ENCODE peak calls at places on chromosomes 4 and X, in seven cellular contexts. G is HCT116, E is SK-N-SH, O is H1, T is HepG2, M is K562, B is GM12878. J is an unnamed sample.

GRCh38 chr4:121706595-121707021 is 9.8 kb upstream of the ANXA5 start:
- DNase-seq in G (no peak), E (no peak), O (no peak), T (no peak), M (no peak), B (no peak), J (no peak)

GRCh38 chr4:10083861-10084641 is 32.5 kb downstream of the WDR1 start:
- DNase-seq in G (no peak), E (peak), O (no peak), T (no peak), M (no peak), B (no peak), J (no peak)

GRCh38 chr4:134691915-134692314 is 490.3 kb upstream of the PABPC4L start:
- DNase-seq in G (no peak), E (no peak), O (no peak), T (no peak), M (no peak), B (no peak), J (no peak)

GRCh38 chr4:3484057-3484973 is 21.2 kb downstream of the DOK7 start:
- DNase-seq in G (peak), E (peak), O (no peak), T (peak), M (no peak), B (no peak), J (peak)

GRCh38 chr4:127575888-127576287 is 56.9 kb upstream of the INTU start:
- DNase-seq in G (no peak), E (no peak), O (no peak), T (no peak), M (no peak), B (no peak), J (peak)

GRCh38 chrX:44735498-44735897 is 108.3 kb upstream of the DUSP21 start:
- DNase-seq in G (no peak), E (no peak), O (no peak), T (no peak), M (no peak), B (no peak), J (no peak)

GRCh38 chrX:150547511-150548115 is 20.8 kb upstream of the MTM1 start:
- DNase-seq in G (no peak), E (peak), O (peak), T (no peak), M (peak), B (no peak), J (no peak)

GRCh38 chrX:19814240-19814639 is 73.2 kb downstream of the SH3KBP1 start:
- DNase-seq in G (no peak), E (no peak), O (peak), T (peak), M (no peak), B (no peak), J (no peak)

GRCh38 chrX:135009057-135009605 is 13.2 kb downstream of the RTL8B start:
- DNase-seq in G (no peak), E (no peak), O (no peak), T (peak), M (no peak), B (no peak), J (no peak)

GRCh38 chr4:87007345-87008181 is 72.8 kb downstream of the AFF1 start:
- DNase-seq in G (no peak), E (peak), O (no peak), T (no peak), M (peak), B (no peak), J (no peak)

GRCh38 chrX:154602766-154603437 is 16.2 kb downstream of the CTAG1B start:
- DNase-seq in G (no peak), E (no peak), O (no peak), T (no peak), M (no peak), B (no peak), J (no peak)

GRCh38 chrX:154602226-154602625 is 16.9 kb downstream of the CTAG1B start:
- DNase-seq in G (no peak), E (no peak), O (no peak), T (no peak), M (no peak), B (no peak), J (no peak)

GRCh38 chrX:154605566-154605965 is 13.5 kb downstream of the CTAG1B start:
- DNase-seq in G (no peak), E (no peak), O (no peak), T (no peak), M (no peak), B (no peak), J (no peak)

GRCh38 chrX:154603438-154604430 is 15.3 kb downstream of the CTAG1B start:
- DNase-seq in G (peak), E (no peak), O (no peak), T (no peak), M (no peak), B (no peak), J (no peak)

DNA sequence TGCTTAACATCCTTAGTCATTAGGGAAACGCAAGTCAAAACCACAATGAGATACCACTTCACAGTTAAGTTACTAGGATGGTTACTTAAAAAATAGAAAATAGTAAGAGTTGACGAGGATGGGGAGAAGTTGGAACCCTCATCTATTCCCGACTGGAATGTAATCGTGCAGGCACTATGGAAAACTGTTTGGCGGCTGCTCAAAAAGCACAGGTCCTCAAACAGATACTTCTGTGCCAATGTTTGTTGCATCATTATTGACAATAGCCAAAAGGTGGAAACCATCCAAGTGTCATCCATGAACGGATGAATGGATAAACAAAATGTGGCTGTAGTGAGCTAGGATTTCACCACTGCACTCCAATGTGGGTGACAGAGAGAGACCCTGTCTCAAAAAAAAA is 11.7 kb downstream of the CTAG1B start:
- DNase-seq in G (no peak), E (no peak), O (no peak), T (peak), M (no peak), B (no peak), J (no peak)
- TF ChIP-seq JUND in G (no peak), E (no peak), O (no peak), T (no peak), M (no peak), B (no peak), J (no peak)

DNA sequence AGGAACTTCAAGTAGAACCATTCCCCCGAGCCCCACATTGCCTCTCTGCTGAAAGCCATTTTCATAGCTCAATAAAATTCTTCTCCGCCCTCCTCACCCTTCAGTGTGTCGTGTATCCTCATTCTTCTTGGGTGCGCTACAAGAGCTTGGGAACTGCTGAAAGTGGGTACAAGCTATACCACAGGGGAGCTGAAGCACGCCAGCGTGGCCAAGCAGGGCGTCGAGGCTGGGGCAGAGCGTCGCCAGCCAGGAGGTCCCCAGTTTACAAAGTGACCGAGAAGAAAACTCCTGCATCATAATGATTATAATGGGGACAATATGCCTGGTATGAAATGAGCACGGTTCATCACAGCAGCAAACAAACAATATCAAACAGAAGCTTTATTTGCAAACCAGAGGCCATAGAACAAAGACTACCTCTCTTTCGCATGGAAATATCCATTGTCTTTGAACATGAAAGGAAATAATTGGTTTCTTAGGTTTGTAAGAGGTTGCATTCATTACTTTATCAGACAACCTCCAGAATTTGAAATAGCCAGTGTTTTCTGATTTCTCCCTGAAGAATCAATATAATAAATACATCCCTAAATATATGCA is 34.3 kb downstream of the RELL1 start:
- DNase-seq in G (no peak), E (no peak), O (no peak), T (peak), M (no peak), B (no peak), J (no peak)
- TF ChIP-seq JUND in G (no peak), E (no peak), O (no peak), T (no peak), M (no peak), B (no peak), J (no peak)

DNA sequence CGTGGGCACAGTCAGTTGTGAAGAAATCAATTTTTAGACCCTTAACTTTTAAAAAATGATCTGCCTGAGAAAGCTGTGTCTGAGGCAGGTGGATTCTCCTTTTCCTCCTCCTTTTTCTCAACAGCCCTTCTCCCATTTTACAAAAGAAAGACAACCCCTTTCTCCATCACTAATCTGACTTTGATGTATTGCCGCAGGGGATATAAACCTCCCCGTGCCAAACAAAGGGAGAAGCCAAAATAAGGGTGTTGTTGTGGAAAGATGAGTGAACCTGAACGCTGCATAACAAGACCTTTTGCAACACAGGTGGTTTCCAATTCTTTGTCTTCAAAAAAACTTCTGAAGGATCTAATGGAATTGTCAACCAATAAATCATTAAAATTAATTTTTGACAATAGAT is 8.4 kb upstream of the FHL1 start:
- DNase-seq in G (no peak), E (no peak), O (no peak), T (no peak), M (no peak), B (no peak), J (no peak)
- TF ChIP-seq JUND in G (no peak), E (no peak), O (no peak), T (no peak), M (no peak), B (no peak), J (no peak)

DNA sequence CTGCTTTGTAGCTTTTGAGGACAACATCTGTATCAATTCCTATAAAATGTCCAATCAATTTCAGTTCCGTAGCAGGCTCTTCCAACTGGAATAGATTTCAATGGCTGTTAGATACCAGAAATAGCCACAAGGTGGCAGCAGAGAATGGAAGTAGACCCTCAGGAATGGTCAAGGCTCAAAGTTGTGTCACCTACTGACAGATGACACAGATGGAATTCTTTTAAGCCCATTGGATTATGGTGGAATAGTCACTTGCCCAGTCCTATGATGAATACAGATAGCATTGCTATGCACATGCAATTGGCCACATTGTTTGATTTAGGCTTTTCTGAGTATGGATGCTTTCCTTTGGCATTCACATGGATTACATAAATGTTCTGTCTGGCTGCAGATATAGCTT is 130.4 kb upstream of the RADX start:
- DNase-seq in G (peak), E (peak), O (peak), T (peak), M (peak), B (peak), J (peak)
- TF ChIP-seq JUND in G (no peak), E (no peak), O (no peak), T (no peak), M (no peak), B (no peak), J (no peak)

DNA sequence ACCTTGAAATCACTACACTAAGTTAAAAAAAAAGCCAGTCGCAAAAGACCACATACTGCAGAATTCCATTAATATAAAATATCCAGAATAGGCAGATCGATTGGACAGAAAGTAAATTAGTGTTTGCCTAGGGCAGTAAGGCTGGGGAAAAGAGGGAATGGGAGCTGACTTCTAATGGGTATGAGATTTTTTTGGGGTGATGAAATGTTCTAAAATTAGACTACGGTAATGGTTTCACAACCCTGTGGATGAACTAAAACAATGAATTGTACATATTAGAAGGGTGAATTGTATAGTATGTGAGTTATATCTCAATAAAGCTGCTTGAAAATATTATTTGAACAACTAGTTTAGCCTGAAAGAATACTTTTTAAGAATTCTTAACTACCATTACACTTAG is 6.7 kb upstream of the GPRIN3 start:
- DNase-seq in G (no peak), E (no peak), O (no peak), T (no peak), M (no peak), B (no peak), J (no peak)
- TF ChIP-seq JUND in G (no peak), E (no peak), O (no peak), T (no peak), M (no peak), B (no peak), J (no peak)

GRCh38 chrX:124215786-124216185 is 116.7 kb upstream of the TEX13D start:
- DNase-seq in G (no peak), E (no peak), O (no peak), T (no peak), M (no peak), B (no peak), J (no peak)

GRCh38 chrX:124223524-124223923 is 108.9 kb upstream of the TEX13D start:
- DNase-seq in G (no peak), E (no peak), O (no peak), T (no peak), M (no peak), B (no peak), J (no peak)

GRCh38 chrX:124216396-124217124 is 115.9 kb upstream of the TEX13D start:
- DNase-seq in G (no peak), E (no peak), O (no peak), T (no peak), M (no peak), B (no peak), J (no peak)

GRCh38 chrX:124212622-124213021 is 119.8 kb upstream of the TEX13D start:
- DNase-seq in G (no peak), E (no peak), O (no peak), T (no peak), M (no peak), B (no peak), J (no peak)

DNA sequence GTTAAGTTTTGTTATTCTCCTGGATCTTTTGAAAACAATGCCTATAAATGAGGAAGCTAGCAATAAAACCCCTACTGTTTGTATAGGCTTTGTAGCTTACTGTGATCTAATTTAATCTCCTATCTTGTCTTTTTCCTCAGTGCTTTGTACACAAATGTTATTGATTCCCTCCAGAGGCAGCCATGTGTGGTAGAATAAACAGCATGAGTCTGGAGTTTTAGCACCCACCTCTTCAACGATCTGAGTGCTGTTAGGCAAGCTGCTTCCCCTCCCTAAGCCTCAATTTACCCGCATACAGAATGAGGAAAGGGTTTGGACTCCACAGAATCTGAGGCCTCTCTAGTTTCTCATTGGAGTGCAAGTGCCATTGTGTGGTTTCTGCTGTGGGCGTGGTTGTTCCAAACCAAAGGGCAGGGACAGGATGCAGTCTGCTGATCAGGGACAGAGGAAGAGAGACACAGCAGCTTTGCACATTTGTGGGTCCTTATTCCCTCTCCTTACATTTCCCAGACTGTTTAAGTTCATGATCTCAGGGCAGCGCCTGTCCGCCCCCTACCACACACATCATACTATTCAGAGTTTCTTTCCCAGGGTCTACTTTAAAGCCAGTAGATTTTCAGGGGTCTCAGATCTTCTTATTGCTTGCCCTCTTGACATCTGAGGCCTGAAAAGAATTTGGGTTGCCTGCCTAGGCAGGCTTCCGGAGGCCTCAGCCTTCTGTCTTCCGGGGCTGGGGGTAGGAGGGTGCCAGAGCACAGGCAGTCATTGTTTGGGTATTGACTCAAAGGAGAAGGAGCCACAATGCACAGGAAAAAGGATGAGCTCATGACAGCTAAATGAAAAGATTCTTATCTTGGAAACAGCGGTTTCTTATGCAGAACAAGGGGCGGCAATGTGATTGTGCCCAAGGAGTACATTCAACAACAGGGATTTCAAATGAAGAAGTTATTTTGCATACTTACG is 114.9 kb upstream of the TEX13D start:
- DNase-seq in G (no peak), E (no peak), O (no peak), T (peak), M (no peak), B (no peak), J (no peak)
- TF ChIP-seq JUND in G (no peak), E (peak), O (no peak), T (no peak), M (no peak), B (no peak), J (no peak)

GRCh38 chrX:153440556-153441135 is 5.2 kb downstream of the TREX2 start:
- DNase-seq in G (no peak), E (no peak), O (no peak), T (no peak), M (no peak), B (no peak), J (no peak)

GRCh38 chrX:153435845-153436244 is 10.0 kb downstream of the TREX2 start:
- DNase-seq in G (no peak), E (no peak), O (no peak), T (no peak), M (no peak), B (no peak), J (no peak)

GRCh38 chrX:153439977-153440376 is 5.9 kb downstream of the TREX2 start:
- DNase-seq in G (no peak), E (no peak), O (no peak), T (no peak), M (no peak), B (no peak), J (no peak)

GRCh38 chrX:153441296-153441695 is 4.6 kb downstream of the TREX2 start:
- DNase-seq in G (no peak), E (no peak), O (no peak), T (no peak), M (no peak), B (no peak), J (no peak)

DNA sequence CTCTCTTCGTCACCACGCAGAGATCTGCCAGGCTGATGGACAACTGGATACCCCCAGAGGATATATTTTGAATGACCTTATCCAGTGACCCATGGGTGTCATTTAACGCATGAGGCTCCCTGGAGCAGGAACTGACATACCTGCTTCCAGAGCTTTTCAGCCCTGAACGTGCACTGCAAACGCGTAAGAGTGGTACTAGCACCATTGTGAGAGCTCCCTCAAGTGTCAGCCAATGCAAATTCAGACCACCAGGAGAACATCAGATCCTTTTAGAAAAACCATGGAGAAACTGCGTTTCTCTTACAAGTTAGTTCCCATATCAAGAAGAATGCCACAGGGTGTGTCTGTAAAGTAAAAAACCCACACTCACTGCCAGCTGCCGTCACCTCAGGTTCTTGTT is 7.3 kb downstream of the TREX2 start:
- DNase-seq in G (no peak), E (no peak), O (no peak), T (peak), M (no peak), B (no peak), J (no peak)
- TF ChIP-seq JUND in G (no peak), E (no peak), O (no peak), T (no peak), M (no peak), B (no peak), J (no peak)

GRCh38 chr4:149910604-149911367 is 95.1 kb upstream of the IQCM start:
- DNase-seq in G (no peak), E (no peak), O (no peak), T (no peak), M (no peak), B (no peak), J (no peak)
- TF ChIP-seq JUND in G (no peak), E (no peak), O (no peak), T (no peak), M (no peak), B (no peak), J (no peak)

J was measured in T47D.